ENCODE peak calls at places on chromosomes 1 and 21, in ten cellular contexts. U, C, W, G, Z, D, H, N, M and I are unnamed samples.

GRCh38 chr1:46520063-46520911 is 30.7 kb downstream of the DMBX1 start:
- DNase-seq in U (no peak), C (no peak), W (peak), G (no peak), Z (peak), D (peak), H (no peak), N (no peak), M (no peak), I (peak)

GRCh38 chr1:68954841-68955240 is 458.0 kb upstream of the DEPDC1 start:
- DNase-seq in U (no peak), C (no peak), W (no peak), G (no peak), Z (no peak), D (peak), H (no peak), N (no peak), M (no peak), I (peak)

GRCh38 chr1:30868833-30869435 is 39.6 kb downstream of the SDC3 start:
- DNase-seq in U (no peak), C (no peak), W (no peak), G (no peak), Z (peak), D (no peak), H (no peak), N (no peak), M (peak), I (no peak)

GRCh38 chr1:244318512-244318911 is 133.2 kb downstream of the ADSS2 start:
- DNase-seq in U (no peak), C (no peak), W (no peak), G (no peak), Z (no peak), D (no peak), H (no peak), N (no peak), M (no peak), I (no peak)

GRCh38 chr1:196317535-196318522 is 290.4 kb downstream of the KCNT2 start:
- DNase-seq in U (peak), C (no peak), W (no peak), G (no peak), Z (no peak), D (peak), H (no peak), N (no peak), M (peak), I (peak)

GRCh38 chr1:172208635-172209034 is 211.8 kb upstream of the C1orf105 start:
- DNase-seq in U (no peak), C (no peak), W (no peak), G (no peak), Z (no peak), D (no peak), H (no peak), N (no peak), M (no peak), I (no peak)

GRCh38 chr1:210062033-210062432 is 124.0 kb downstream of the SYT14 start:
- DNase-seq in U (no peak), C (no peak), W (no peak), G (no peak), Z (no peak), D (no peak), H (no peak), N (no peak), M (no peak), I (no peak)

GRCh38 chr1:205301220-205301821 is 20.2 kb downstream of the NUAK2 start:
- DNase-seq in U (peak), C (no peak), W (peak), G (no peak), Z (no peak), D (peak), H (peak), N (no peak), M (no peak), I (peak)

GRCh38 chr1:186828612-186829542 is at the start of gene PLA2G4A:
- DNase-seq in U (peak), C (no peak), W (no peak), G (no peak), Z (no peak), D (peak), H (peak), N (peak), M (peak), I (peak)

GRCh38 chr1:177091036-177091435 is 73.5 kb downstream of the ASTN1 start:
- DNase-seq in U (no peak), C (no peak), W (no peak), G (no peak), Z (no peak), D (peak), H (no peak), N (no peak), M (no peak), I (peak)

GRCh38 chr1:90834354-90835171 is 117.5 kb upstream of the BARHL2 start:
- DNase-seq in U (no peak), C (no peak), W (no peak), G (no peak), Z (no peak), D (no peak), H (no peak), N (no peak), M (peak), I (no peak)

GRCh38 chr1:38132681-38133080 is 86.1 kb upstream of the POU3F1 start:
- DNase-seq in U (no peak), C (no peak), W (no peak), G (no peak), Z (no peak), D (no peak), H (no peak), N (no peak), M (no peak), I (no peak)

GRCh38 chr1:51564124-51564523 is 45.1 kb upstream of the EPS15 start:
- DNase-seq in U (no peak), C (no peak), W (no peak), G (no peak), Z (no peak), D (peak), H (no peak), N (no peak), M (no peak), I (peak)

GRCh38 chr1:14811573-14811972 is 213.1 kb downstream of the KAZN start:
- DNase-seq in U (no peak), C (no peak), W (no peak), G (no peak), Z (no peak), D (no peak), H (no peak), N (no peak), M (no peak), I (no peak)

GRCh38 chr1:921011-921837 is 2.5 kb upstream of the SAMD11 start:
- DNase-seq in U (peak), C (peak), W (no peak), G (no peak), Z (peak), D (peak), H (peak), N (peak), M (peak), I (peak)

GRCh38 chr1:200243042-200243437 is 166.8 kb downstream of the ZNF281 start:
- DNase-seq in U (no peak), C (no peak), W (no peak), G (no peak), Z (no peak), D (no peak), H (no peak), N (no peak), M (peak), I (no peak)

GRCh38 chr21:32494946-32495703 is 82.6 kb downstream of the EVA1C start:
- DNase-seq in U (no peak), C (no peak), W (no peak), G (no peak), Z (no peak), D (peak), H (no peak), N (no peak), M (peak), I (peak)

GRCh38 chr21:39955326-39955725 is 88.1 kb downstream of the PCP4 start:
- DNase-seq in U (peak), C (no peak), W (no peak), G (no peak), Z (no peak), D (no peak), H (no peak), N (no peak), M (no peak), I (no peak)

GRCh38 chr1:112998592-112999235 is 42.7 kb upstream of the SLC16A1 start:
- DNase-seq in U (no peak), C (no peak), W (no peak), G (no peak), Z (peak), D (no peak), H (peak), N (no peak), M (peak), I (peak)

GRCh38 chr1:19272064-19272463 is 16.5 kb downstream of the AKR7A3 start:
- DNase-seq in U (no peak), C (no peak), W (no peak), G (no peak), Z (no peak), D (no peak), H (no peak), N (no peak), M (no peak), I (no peak)

GRCh38 chr1:236893626-236894545 is 98.8 kb downstream of the MTR start:
- DNase-seq in U (no peak), C (no peak), W (no peak), G (no peak), Z (no peak), D (peak), H (no peak), N (no peak), M (no peak), I (no peak)

GRCh38 chr1:11158291-11158690 is 30.9 kb upstream of the ANGPTL7 start:
- DNase-seq in U (no peak), C (no peak), W (no peak), G (no peak), Z (no peak), D (peak), H (no peak), N (no peak), M (peak), I (no peak)

GRCh38 chr21:44555200-44555875 is 3.3 kb downstream of the KRTAP10-3 start:
- DNase-seq in U (no peak), C (no peak), W (no peak), G (no peak), Z (no peak), D (no peak), H (no peak), N (no peak), M (no peak), I (no peak)

GRCh38 chr1:6144622-6145021 is 35.5 kb downstream of the CHD5 start:
- DNase-seq in U (no peak), C (no peak), W (no peak), G (no peak), Z (no peak), D (no peak), H (no peak), N (no peak), M (no peak), I (no peak)

GRCh38 chr1:91065337-91065736 is 43.5 kb upstream of the ZNF644 start:
- DNase-seq in U (no peak), C (no peak), W (no peak), G (no peak), Z (no peak), D (no peak), H (no peak), N (no peak), M (no peak), I (no peak)

GRCh38 chr1:169964206-169964605 is 70.5 kb upstream of the SCYL3 start:
- DNase-seq in U (no peak), C (no peak), W (no peak), G (no peak), Z (no peak), D (no peak), H (no peak), N (no peak), M (no peak), I (no peak)

GRCh38 chr1:4271338-4271998 is 371.4 kb upstream of the C1orf174 start:
- DNase-seq in U (no peak), C (no peak), W (no peak), G (no peak), Z (no peak), D (no peak), H (no peak), N (no peak), M (no peak), I (no peak)

GRCh38 chr1:187626056-187626455 is 797.3 kb downstream of the PLA2G4A start:
- DNase-seq in U (no peak), C (no peak), W (no peak), G (no peak), Z (no peak), D (no peak), H (no peak), N (no peak), M (no peak), I (peak)

GRCh38 chr1:116503535-116504307 is 67.1 kb downstream of the CD58 start:
- DNase-seq in U (no peak), C (no peak), W (no peak), G (no peak), Z (peak), D (no peak), H (no peak), N (no peak), M (peak), I (no peak)

GRCh38 chr1:186753241-186753640 is 73.0 kb upstream of the PTGS2 start:
- DNase-seq in U (no peak), C (no peak), W (no peak), G (no peak), Z (no peak), D (peak), H (no peak), N (no peak), M (no peak), I (peak)

GRCh38 chr21:39012314-39013230 is 170.7 kb downstream of the PSMG1 start:
- DNase-seq in U (no peak), C (no peak), W (no peak), G (no peak), Z (no peak), D (no peak), H (no peak), N (no peak), M (peak), I (no peak)